ENCODE peak calls at places on chromosome 2, in five cellular contexts. P is effector memory CD8-positive, alpha-beta T cell; Z is left lung; C is iPS-NIHi11; J is fibroblast of lung. O is an unnamed sample.

GRCh38 chr2:202042444-202042843 is 8.8 kb downstream of the FZD7 start:
- DNase-seq in P (no peak), C (no peak), Z (no peak), J (no peak), O (no peak)

GRCh38 chr2:23135481-23136100 is 249.4 kb upstream of the KLHL29 start:
- DNase-seq in P (no peak), Z (no peak), J (no peak), C (peak), O (no peak)

GRCh38 chr2:220963930-220964329 is 608.2 kb downstream of the EPHA4 start:
- DNase-seq in Z (no peak), P (no peak), J (no peak), C (no peak), O (no peak)

GRCh38 chr2:70086278-70086837 is 919 bp upstream of the PCBP1 start:
- DNase-seq in J (peak), Z (peak), C (peak), P (peak), O (peak)

GRCh38 chr2:38045811-38046210 is 30.1 kb downstream of the CYP1B1 start:
- DNase-seq in P (no peak), Z (no peak), C (no peak), J (peak), O (no peak)

GRCh38 chr2:170087394-170087793 is 90.6 kb upstream of the MYO3B start:
- DNase-seq in Z (no peak), P (no peak), C (no peak), J (no peak), O (no peak)

GRCh38 chr2:222307138-222307756 is 8.4 kb upstream of the PAX3 start:
- DNase-seq in J (no peak), C (no peak), P (no peak), Z (peak), O (no peak)

GRCh38 chr2:236012155-236012554 is 156.0 kb downstream of the GBX2 start:
- DNase-seq in C (no peak), J (no peak), P (no peak), Z (no peak), O (no peak)

GRCh38 chr2:226891780-226892590 is 56.1 kb downstream of the RHBDD1 start:
- DNase-seq in P (no peak), C (no peak), Z (no peak), J (peak), O (no peak)

GRCh38 chr2:136344339-136344738 is 226.4 kb upstream of the CXCR4 start:
- DNase-seq in P (no peak), Z (no peak), C (no peak), J (no peak), O (no peak)

GRCh38 chr2:157839162-157839801 is 36.8 kb downstream of the ACVR1 start:
- DNase-seq in J (peak), P (no peak), C (peak), Z (no peak), O (no peak)

GRCh38 chr2:20620696-20621365 is 30.1 kb downstream of the HS1BP3 start:
- DNase-seq in J (no peak), Z (peak), C (no peak), P (no peak), O (no peak)

GRCh38 chr2:240433973-240434727 is 1.3 kb upstream of the GPC1 start:
- DNase-seq in Z (peak), C (no peak), J (peak), P (no peak), O (no peak)

GRCh38 chr2:43040084-43040854 is 186.1 kb downstream of the ZFP36L2 start:
- DNase-seq in J (no peak), P (no peak), C (no peak), Z (no peak), O (no peak)

GRCh38 chr2:162435157-162435556 is 91.2 kb downstream of the GCA start:
- DNase-seq in C (no peak), P (no peak), J (no peak), Z (no peak), O (no peak)

GRCh38 chr2:215737496-215737895 is 275.9 kb downstream of the MREG start:
- DNase-seq in C (peak), Z (no peak), J (no peak), P (no peak), O (no peak)

GRCh38 chr2:68362749-68363148 is 2.3 kb upstream of the PLEK start:
- DNase-seq in C (no peak), J (no peak), P (no peak), Z (no peak), O (no peak)

GRCh38 chr2:38074047-38074774 is 1.7 kb downstream of the CYP1B1 start:
- DNase-seq in P (no peak), Z (peak), J (peak), C (no peak), O (no peak)

O was measured in naive B cell.